ENCODE peak calls at places on chromosomes 12 and 14, in eight cellular contexts. R is EL; P is HL-60; Z is HuH-7.5; L is activated CD8-positive, alpha-beta memory T cell treated with anti-CD3 and anti-CD28 coated beads for 4 hours; V is HTR-8/SVneo; U is CD4-positive, CD25-positive, alpha-beta regulatory T cell; G is stimulated activated CD4-positive, alpha-beta T cell treated with anti-CD3 and anti-CD28 coated beads, Interleukin-15, amount 100 ng/mL, for 1 hour. F is an unnamed sample.

GRCh38 chr14:101361044-101361443 is 200.3 kb upstream of the DIO3 start:
- DNase-seq in G (no peak), L (no peak), V (no peak), U (no peak), P (peak), R (no peak), Z (no peak), F (no peak)

GRCh38 chr12:42332301-42332894 is 6.4 kb downstream of the PPHLN1 start:
- DNase-seq in R (peak), Z (peak), U (peak), V (peak), G (no peak), P (no peak), L (no peak), F (no peak)

GRCh38 chr12:128644664-128645296 is 179.0 kb downstream of the SLC15A4 start:
- DNase-seq in P (no peak), Z (no peak), V (no peak), U (no peak), G (no peak), L (no peak), R (no peak), F (no peak)

GRCh38 chr14:50954811-50955372 is 10.6 kb upstream of the PYGL start:
- DNase-seq in P (no peak), V (peak), R (peak), U (no peak), L (no peak), G (no peak), Z (peak), F (no peak)

GRCh38 chr12:69388371-69388770 is 28.8 kb downstream of the YEATS4 start:
- DNase-seq in Z (peak), P (no peak), G (no peak), R (peak), L (no peak), V (peak), U (peak), F (no peak)

GRCh38 chr12:57694459-57695019 is 607 bp downstream of the OS9 start:
- DNase-seq in R (no peak), P (no peak), U (no peak), G (no peak), Z (no peak), L (no peak), V (peak), F (no peak)

GRCh38 chr12:34399631-34400422 is 377.5 kb downstream of the ALG10 start:
- DNase-seq in U (no peak), V (no peak), Z (no peak), G (no peak), R (no peak), L (no peak), P (no peak), F (no peak)

GRCh38 chr12:124544311-124544970 is 23.0 kb downstream of the NCOR2 start:
- DNase-seq in L (no peak), U (no peak), P (no peak), V (no peak), R (no peak), G (no peak), Z (no peak), F (no peak)

GRCh38 chr12:122730215-122731014 is at the start of gene HCAR1:
- DNase-seq in P (no peak), R (no peak), V (no peak), G (no peak), Z (peak), L (no peak), U (no peak), F (no peak)

GRCh38 chr12:64311877-64312276 is 78.7 kb downstream of the C12orf56 start:
- DNase-seq in Z (no peak), V (no peak), P (no peak), U (no peak), R (no peak), G (no peak), L (no peak), F (no peak)

GRCh38 chr14:71498151-71498734 is 434.0 kb upstream of the RGS6 start:
- DNase-seq in G (no peak), L (no peak), R (peak), Z (no peak), P (no peak), U (no peak), V (no peak), F (no peak)

GRCh38 chr14:77601846-77602609 is 14.4 kb downstream of the SPTLC2 start:
- DNase-seq in Z (no peak), G (no peak), U (no peak), R (peak), L (no peak), V (no peak), P (no peak), F (no peak)

GRCh38 chr12:74689071-74689655 is 151.5 kb downstream of the ATXN7L3B start:
- DNase-seq in Z (no peak), G (no peak), P (no peak), L (no peak), R (peak), U (peak), V (peak), F (no peak)

GRCh38 chr14:95445161-95445560 is 71.3 kb downstream of the SYNE3 start:
- DNase-seq in V (no peak), Z (no peak), U (no peak), R (no peak), G (no peak), P (no peak), L (no peak), F (no peak)

GRCh38 chr14:103519043-103519836 is 3.4 kb downstream of the CKB start:
- DNase-seq in G (no peak), L (no peak), Z (no peak), V (no peak), R (peak), P (no peak), U (no peak), F (no peak)

GRCh38 chr14:70670992-70671651 is 29.4 kb downstream of the TTC9 start:
- DNase-seq in V (no peak), R (no peak), Z (no peak), U (no peak), L (no peak), P (no peak), G (no peak), F (no peak)

GRCh38 chr14:87966816-87967215 is 26.2 kb downstream of the GALC start:
- DNase-seq in R (peak), P (no peak), G (no peak), V (no peak), L (no peak), U (no peak), Z (no peak), F (no peak)

GRCh38 chr12:11652351-11653040 is 3.0 kb downstream of the ETV6 start:
- DNase-seq in U (no peak), G (no peak), P (no peak), V (no peak), R (peak), Z (no peak), L (no peak), F (peak)

GRCh38 chr14:77063581-77064289 is 34.3 kb upstream of the CIPC start:
- DNase-seq in P (no peak), Z (no peak), G (no peak), V (no peak), U (no peak), R (no peak), L (no peak), F (no peak)

GRCh38 chr14:53956427-53957201 is at the start of gene BMP4:
- DNase-seq in R (peak), U (no peak), L (no peak), P (no peak), V (peak), Z (peak), G (no peak), F (no peak)

GRCh38 chr14:105065280-105066228 is at the start of gene GPR132:
- DNase-seq in L (peak), G (peak), R (no peak), P (peak), U (peak), Z (no peak), V (no peak), F (peak)

GRCh38 chr14:99560946-99561683 is 42.9 kb downstream of the CCDC85C start:
- DNase-seq in P (no peak), G (no peak), V (no peak), Z (no peak), U (no peak), R (no peak), L (no peak), F (no peak)

GRCh38 chr12:26647091-26647490 is 185.9 kb downstream of the ITPR2 start:
- DNase-seq in U (no peak), P (no peak), L (no peak), R (no peak), Z (no peak), G (no peak), V (no peak), F (no peak)

GRCh38 chr14:31950760-31951637 is 126.1 kb upstream of the ARHGAP5 start:
- DNase-seq in L (no peak), R (peak), V (peak), U (no peak), Z (no peak), P (no peak), G (no peak), F (no peak)

GRCh38 chr12:52392465-52393007 is 7.1 kb upstream of the KRT84 start:
- DNase-seq in P (no peak), G (no peak), V (no peak), U (no peak), Z (no peak), R (no peak), L (no peak), F (no peak)

GRCh38 chr14:26872930-26873470 is 275.2 kb upstream of the NOVA1 start:
- DNase-seq in V (no peak), Z (no peak), L (no peak), P (no peak), U (no peak), R (no peak), G (no peak), F (no peak)

GRCh38 chr14:68789798-68790655 is 2.8 kb downstream of the ZFP36L1 start:
- DNase-seq in Z (no peak), U (peak), R (peak), L (no peak), G (no peak), P (no peak), V (no peak), F (no peak)

GRCh38 chr12:22981711-22982110 is 356.7 kb downstream of the ETNK1 start:
- DNase-seq in L (no peak), G (no peak), R (peak), V (no peak), Z (peak), P (no peak), U (no peak), F (no peak)

GRCh38 chr12:28099862-28100261 is 90.4 kb upstream of the CCDC91 start:
- DNase-seq in L (no peak), P (no peak), U (no peak), Z (no peak), G (no peak), V (no peak), R (no peak), F (no peak)

GRCh38 chr14:56715938-56716337 is 94.3 kb downstream of the OTX2 start:
- DNase-seq in V (no peak), Z (no peak), P (no peak), R (no peak), L (no peak), U (no peak), G (no peak), F (no peak)

GRCh38 chr14:31492759-31493498 is 5.1 kb upstream of the GPR33 start:
- DNase-seq in L (no peak), Z (no peak), V (no peak), R (no peak), G (no peak), P (no peak), U (no peak), F (no peak)

GRCh38 chr14:50062438-50063039 is 53.8 kb downstream of the VCPKMT start:
- DNase-seq in G (peak), Z (no peak), P (no peak), R (peak), L (peak), V (peak), U (peak), F (peak)

GRCh38 chr14:102731871-102732800 is 45.1 kb upstream of the TRAF3 start:
- DNase-seq in P (no peak), L (no peak), U (no peak), Z (no peak), V (no peak), R (no peak), G (no peak), F (no peak)

F was measured in stimulated activated CD8-positive, alpha-beta memory T cell treated with anti-CD3 and anti-CD28 coated beads, Interleukin-4, amount 100 ng/mL, for 4 hours.